ENCODE peak calls at places on chromosomes 1 and 21, in nine cellular contexts. F, X, M, Q, T, D, L, I and G are unnamed samples.

GRCh38 chr21:38171723-38172344 is 85.0 kb upstream of the KCNJ15 start:
- DNase-seq in I (no peak), F (no peak), M (no peak), T (peak), L (peak), D (peak), X (peak), Q (peak), G (peak)

GRCh38 chr1:207890136-207890738 is 20.7 kb downstream of the CD34 start:
- DNase-seq in X (peak), L (no peak), Q (no peak), T (peak), M (no peak), D (peak), I (no peak), F (no peak), G (no peak)

GRCh38 chr1:85460555-85461088 is 4.3 kb downstream of the DDAH1 start:
- DNase-seq in F (no peak), M (no peak), T (no peak), D (no peak), L (no peak), Q (no peak), X (no peak), I (no peak), G (no peak)

GRCh38 chr1:161044535-161044907 is 1.3 kb downstream of the USF1 start:
- DNase-seq in X (no peak), M (no peak), L (no peak), T (no peak), F (no peak), Q (no peak), I (no peak), D (peak), G (peak)

GRCh38 chr1:93845554-93846150 is 33.4 kb downstream of the DNTTIP2 start:
- DNase-seq in X (peak), M (peak), D (peak), T (peak), L (no peak), I (peak), F (no peak), Q (no peak), G (peak)

GRCh38 chr1:230317823-230318819 is 108.0 kb downstream of the PGBD5 start:
- DNase-seq in X (no peak), I (no peak), F (no peak), M (no peak), T (no peak), D (no peak), Q (no peak), L (peak), G (no peak)

GRCh38 chr1:221394011-221394544 is 347.8 kb downstream of the DUSP10 start:
- DNase-seq in M (no peak), F (no peak), D (peak), L (no peak), Q (no peak), T (no peak), I (peak), X (peak), G (no peak)

GRCh38 chr1:201958348-201958747 is 3.0 kb downstream of the TIMM17A start:
- DNase-seq in D (no peak), X (no peak), L (no peak), T (no peak), Q (no peak), I (no peak), F (no peak), M (no peak), G (no peak)

GRCh38 chr1:201432814-201433213 is 11.3 kb upstream of the TNNI1 start:
- DNase-seq in D (no peak), M (no peak), Q (no peak), T (no peak), F (no peak), X (no peak), I (no peak), L (no peak), G (no peak)

GRCh38 chr1:1344672-1345361 is 4.4 kb downstream of the DVL1 start:
- DNase-seq in T (peak), F (peak), Q (peak), D (peak), M (no peak), I (peak), L (peak), X (no peak), G (no peak)

GRCh38 chr1:154423303-154423987 is 18.3 kb downstream of the IL6R start:
- DNase-seq in Q (no peak), F (peak), M (no peak), I (no peak), X (peak), D (peak), L (no peak), T (peak), G (no peak)

GRCh38 chr1:67721650-67722291 is 36.8 kb downstream of the GADD45A start:
- DNase-seq in I (no peak), L (no peak), D (no peak), T (no peak), F (no peak), M (no peak), X (no peak), Q (no peak), G (peak)

GRCh38 chr1:215076312-215076711 is 6.2 kb upstream of the KCNK2 start:
- DNase-seq in F (no peak), L (peak), I (no peak), T (no peak), X (peak), Q (peak), D (peak), M (no peak), G (peak)

GRCh38 chr1:212607206-212607923 is 1.2 kb upstream of the ATF3 start:
- DNase-seq in M (no peak), Q (peak), F (no peak), L (peak), T (no peak), I (no peak), D (peak), X (peak), G (peak)

GRCh38 chr1:173190101-173190895 is 16.8 kb downstream of the TNFSF4 start:
- DNase-seq in L (peak), Q (no peak), F (no peak), M (no peak), D (peak), I (no peak), X (peak), T (peak), G (no peak)

GRCh38 chr21:37751268-37751975 is 164.8 kb downstream of the KCNJ6 start:
- DNase-seq in Q (no peak), X (no peak), F (no peak), M (no peak), I (no peak), D (no peak), L (peak), T (peak), G (no peak)

GRCh38 chr1:160158031-160158430 is 6.6 kb downstream of the ATP1A4 start:
- DNase-seq in D (no peak), L (no peak), I (no peak), X (no peak), T (no peak), Q (no peak), F (no peak), M (no peak), G (no peak)

GRCh38 chr1:189962171-189962570 is 515.5 kb downstream of the BRINP3 start:
- DNase-seq in D (peak), M (no peak), L (no peak), F (no peak), Q (no peak), I (peak), T (peak), X (no peak), G (no peak)

GRCh38 chr1:150813028-150813707 is 5.1 kb upstream of the CTSK start:
- DNase-seq in M (no peak), Q (peak), L (peak), T (peak), F (no peak), D (peak), I (no peak), X (peak), G (peak)

GRCh38 chr1:182235952-182236650 is 155.5 kb downstream of the GLUL start:
- DNase-seq in F (no peak), D (no peak), Q (no peak), M (no peak), T (peak), L (peak), X (no peak), I (no peak), G (no peak)

GRCh38 chr21:41817228-41817627 is 50.4 kb upstream of the RIPK4 start:
- DNase-seq in I (peak), L (peak), F (peak), D (peak), T (peak), X (peak), M (no peak), Q (peak), G (peak)

GRCh38 chr1:83883979-83884378 is 115.0 kb downstream of the TTLL7 start:
- DNase-seq in F (no peak), D (peak), Q (no peak), I (no peak), T (no peak), L (no peak), M (no peak), X (no peak), G (no peak)

GRCh38 chr1:113835686-113836290 is 23.5 kb upstream of the RSBN1 start:
- DNase-seq in M (peak), Q (peak), D (peak), T (peak), I (peak), L (peak), X (peak), F (no peak), G (peak)

GRCh38 chr1:97137862-97138514 is 416.4 kb downstream of the PTBP2 start:
- DNase-seq in M (no peak), L (peak), D (peak), X (peak), T (peak), I (peak), F (no peak), Q (peak), G (peak)

GRCh38 chr1:192826791-192827477 is 18.1 kb downstream of the RGS2 start:
- DNase-seq in F (no peak), X (peak), T (no peak), I (peak), L (no peak), D (peak), Q (no peak), M (no peak), G (no peak)

GRCh38 chr1:35611655-35612054 is 29.7 kb downstream of the PSMB2 start:
- DNase-seq in X (no peak), L (no peak), D (no peak), Q (no peak), F (no peak), I (no peak), T (no peak), M (no peak), G (no peak)

GRCh38 chr1:50976890-50977574 is 7.0 kb downstream of the CDKN2C start:
- DNase-seq in Q (peak), X (peak), T (peak), D (peak), L (no peak), I (no peak), M (peak), F (peak), G (peak)

GRCh38 chr1:109294481-109294880 is 11.5 kb upstream of the PSRC1 start:
- DNase-seq in X (no peak), L (no peak), T (no peak), F (no peak), D (no peak), I (no peak), Q (no peak), M (no peak), G (no peak)

GRCh38 chr1:26281091-26281958 is 1.4 kb downstream of the SH3BGRL3 start:
- DNase-seq in L (no peak), I (no peak), D (peak), Q (peak), X (no peak), M (no peak), F (no peak), T (peak), G (no peak)

GRCh38 chr1:81799939-81800740 is 594 bp upstream of the ADGRL2 start:
- DNase-seq in I (peak), F (no peak), L (peak), Q (peak), D (peak), X (peak), T (peak), M (no peak), G (peak)

GRCh38 chr1:205849619-205850355 is at the start of gene PM20D1:
- DNase-seq in M (peak), D (no peak), F (peak), I (peak), Q (peak), L (no peak), T (peak), X (peak), G (peak)

GRCh38 chr1:6443339-6444115 is 19.0 kb downstream of the ESPN start:
- DNase-seq in F (no peak), M (no peak), T (no peak), X (no peak), I (no peak), Q (no peak), L (no peak), D (no peak), G (no peak)

GRCh38 chr1:10459185-10459584 is 9.4 kb downstream of the CORT start:
- DNase-seq in F (no peak), Q (no peak), D (peak), M (no peak), X (peak), I (peak), T (peak), L (no peak), G (no peak)

GRCh38 chr1:228079013-228079412 is 3.5 kb upstream of the ARF1 start:
- DNase-seq in X (no peak), F (no peak), L (no peak), T (no peak), I (no peak), M (no peak), Q (no peak), D (no peak), G (no peak)

GRCh38 chr1:221688488-221688843 is 53.4 kb downstream of the DUSP10 start:
- DNase-seq in Q (no peak), M (no peak), I (no peak), T (no peak), D (no peak), L (no peak), F (no peak), X (no peak), G (no peak)

GRCh38 chr21:16821588-16821987 is 691.3 kb upstream of the CXADR start:
- DNase-seq in X (no peak), F (no peak), L (no peak), M (no peak), T (no peak), I (no peak), D (no peak), Q (no peak), G (peak)

GRCh38 chr1:51558375-51558924 is 39.4 kb upstream of the EPS15 start:
- DNase-seq in T (no peak), L (no peak), X (peak), M (no peak), F (no peak), Q (no peak), I (peak), D (peak), G (peak)

GRCh38 chr1:216600730-216601426 is 122.4 kb downstream of the ESRRG start:
- DNase-seq in F (no peak), D (peak), M (no peak), I (peak), T (peak), X (peak), L (peak), Q (peak), G (peak)